ENCODE peak calls at places on chromosome 12, in nine cellular contexts. K is mucosa of descending colon, J is OCI-LY7, P is transverse colon, F is AG04450, Z is upper lobe of left lung, O is heart right ventricle, A is right lobe of liver, X is astrocyte of the cerebellum. D is an unnamed sample.

GRCh38 chr12:32535260-32535999 is 136.1 kb downstream of the FGD4 start:
- DNase-seq in K (peak; percentile 81), O (peak; percentile 85), Z (peak; percentile 91), P (peak; percentile 84), F (no peak), A (peak; percentile 86), J (peak; percentile 84), X (no peak), D (peak; percentile 27)

GRCh38 chr12:98595152-98595988 is 1.9 kb downstream of the SLC25A3 start:
- DNase-seq in J (no peak), P (no peak), A (no peak), K (no peak), X (peak; percentile 75), Z (no peak), O (no peak), F (peak; percentile 29), D (no peak)

GRCh38 chr12:123270380-123271181 is 1.1 kb downstream of the CDK2AP1 start:
- DNase-seq in K (peak; percentile 67), F (no peak), P (peak; percentile 36), O (peak; percentile 27), Z (peak; percentile 29), A (peak; percentile 33), X (no peak), J (peak; percentile 23), D (no peak)

GRCh38 chr12:79886917-79887519 is 47.9 kb downstream of the PPP1R12A start:
- DNase-seq in O (no peak), X (peak; percentile 43), J (peak; percentile 52), A (no peak), Z (no peak), F (peak; percentile 11), K (no peak), P (no peak), D (peak; percentile 46)

GRCh38 chr12:111393700-111394275 is 11.9 kb upstream of the SH2B3 start:
- DNase-seq in Z (peak; percentile 89), P (peak; percentile 38), A (peak; percentile 58), K (peak; percentile 64), O (peak; percentile 32), F (no peak), J (no peak), X (no peak), D (no peak)

GRCh38 chr12:122820138-122820537 is 15.1 kb upstream of the HIP1R start:
- DNase-seq in K (no peak), P (no peak), X (no peak), F (no peak), J (no peak), O (no peak), Z (no peak), A (no peak), D (no peak)

GRCh38 chr12:92107621-92108131 is 38.0 kb downstream of the BTG1 start:
- DNase-seq in P (no peak), J (no peak), K (no peak), Z (no peak), O (no peak), X (no peak), F (no peak), A (no peak), D (peak; percentile 14)

GRCh38 chr12:19208456-19208855 is 78.9 kb downstream of the PLEKHA5 start:
- DNase-seq in K (no peak), A (no peak), O (no peak), F (no peak), J (no peak), Z (no peak), P (no peak), X (no peak), D (no peak)

GRCh38 chr12:110846615-110847566 is at the start of gene CCDC63:
- DNase-seq in J (no peak), F (no peak), K (peak; percentile 57), X (peak; percentile 4), P (peak; percentile 60), O (peak; percentile 71), Z (peak; percentile 46), A (peak; percentile 64), D (no peak)

GRCh38 chr12:34388636-34389377 is 366.5 kb downstream of the ALG10 start:
- DNase-seq in X (no peak), J (no peak), O (no peak), K (peak; percentile 13), A (no peak), P (no peak), F (no peak), Z (no peak), D (no peak)

GRCh38 chr12:72072613-72073212 is 134.1 kb downstream of the TPH2 start:
- DNase-seq in J (no peak), Z (no peak), F (no peak), A (no peak), K (no peak), X (no peak), O (no peak), P (no peak), D (no peak)

GRCh38 chr12:9049520-9050133 is 60.3 kb downstream of the KLRG1 start:
- DNase-seq in K (no peak), Z (no peak), P (no peak), X (peak; percentile 41), J (peak; percentile 64), F (peak; percentile 11), A (no peak), O (no peak), D (peak; percentile 7)

GRCh38 chr12:87995581-87996178 is 33.5 kb downstream of the C12orf50 start:
- DNase-seq in X (peak; percentile 66), O (peak; percentile 22), J (peak; percentile 50), A (peak; percentile 36), P (peak; percentile 55), K (no peak), F (peak; percentile 54), Z (peak; percentile 35), D (peak; percentile 43)

GRCh38 chr12:47277972-47278448 is 198.3 kb upstream of the AMIGO2 start:
- DNase-seq in K (no peak), O (no peak), X (peak; percentile 85), J (no peak), A (no peak), F (peak; percentile 61), Z (no peak), P (no peak), D (peak; percentile 82)

GRCh38 chr12:14086838-14087237 is 105.4 kb upstream of the GRIN2B start:
- DNase-seq in A (no peak), Z (no peak), X (no peak), O (no peak), F (no peak), P (no peak), J (no peak), K (no peak), D (no peak)

GRCh38 chr12:127054531-127054930 is 1212.4 kb upstream of the TMEM132C start:
- DNase-seq in Z (no peak), J (no peak), O (no peak), K (no peak), P (no peak), A (no peak), F (no peak), X (no peak), D (no peak)

GRCh38 chr12:81991868-81992267 is 232.7 kb upstream of the PPFIA2 start:
- DNase-seq in P (no peak), X (no peak), A (no peak), F (no peak), Z (no peak), K (no peak), J (no peak), O (no peak), D (no peak)

GRCh38 chr12:81987351-81987750 is 228.2 kb upstream of the PPFIA2 start:
- DNase-seq in Z (no peak), J (no peak), K (no peak), A (no peak), F (no peak), X (no peak), O (no peak), P (no peak), D (no peak)

GRCh38 chr12:81992461-81992860 is 233.3 kb upstream of the PPFIA2 start:
- DNase-seq in A (no peak), X (no peak), K (no peak), F (no peak), P (peak; percentile 7), J (no peak), O (no peak), Z (peak; percentile 32), D (no peak)
- TF ChIP-seq CTCF in A (no peak), X (peak; percentile 22), K (no peak), F (no peak), P (no peak), J (no peak), O (no peak), Z (no peak), D (no peak)

DNA sequence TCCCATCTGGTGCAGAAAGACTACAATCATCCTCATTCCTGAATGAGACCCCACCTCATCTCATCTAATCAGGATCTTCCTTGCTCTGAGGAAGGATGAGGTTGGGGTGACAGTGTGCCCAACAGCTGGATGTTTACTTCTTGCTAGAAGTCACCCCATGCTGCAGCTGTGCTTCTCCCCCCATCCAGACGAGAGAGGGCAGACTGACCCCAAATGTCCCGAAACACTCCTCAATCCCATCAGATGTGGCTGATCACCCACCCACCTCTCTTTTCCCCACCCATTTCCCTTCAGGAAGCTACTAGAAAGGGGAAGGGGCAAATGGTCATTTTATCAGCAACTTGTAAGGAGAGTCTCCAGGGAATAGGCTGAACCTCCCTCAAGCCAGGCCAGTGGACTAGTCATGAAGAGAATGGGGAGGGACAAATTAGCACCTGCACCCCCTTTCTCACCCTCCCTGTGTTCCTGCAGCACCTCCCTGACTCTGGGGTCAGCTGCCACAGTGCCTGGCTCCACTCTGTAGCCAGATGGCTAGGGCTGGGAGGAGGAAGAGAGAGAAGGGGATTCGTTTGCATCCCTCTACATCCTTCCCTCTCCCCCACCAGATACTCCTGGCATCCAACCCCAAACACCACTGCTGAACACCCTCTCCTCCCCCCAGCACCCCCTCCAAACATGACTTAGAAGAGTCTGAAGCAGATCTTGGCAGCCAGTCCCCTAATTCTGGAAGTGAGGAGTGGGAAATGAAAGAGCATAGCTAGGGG is 2.8 kb upstream of the BAZ2A start:
- DNase-seq in A (no peak), J (peak; percentile 28), F (no peak), P (no peak), Z (no peak), O (no peak), K (peak; percentile 49), X (no peak), D (no peak)
- H3K4me3 ChIP-seq in A (no peak overlapping the region), J (peak overlapping the region; percentile 76), F (peak overlapping the region; percentile 44), P (peak overlapping the region; percentile 96), Z (peak overlapping the region; percentile 4), O (peak overlapping the region; percentile 75), K (no peak overlapping the region), X (peak overlapping the region; percentile 11), D (peak overlapping the region; percentile 75)

DNA sequence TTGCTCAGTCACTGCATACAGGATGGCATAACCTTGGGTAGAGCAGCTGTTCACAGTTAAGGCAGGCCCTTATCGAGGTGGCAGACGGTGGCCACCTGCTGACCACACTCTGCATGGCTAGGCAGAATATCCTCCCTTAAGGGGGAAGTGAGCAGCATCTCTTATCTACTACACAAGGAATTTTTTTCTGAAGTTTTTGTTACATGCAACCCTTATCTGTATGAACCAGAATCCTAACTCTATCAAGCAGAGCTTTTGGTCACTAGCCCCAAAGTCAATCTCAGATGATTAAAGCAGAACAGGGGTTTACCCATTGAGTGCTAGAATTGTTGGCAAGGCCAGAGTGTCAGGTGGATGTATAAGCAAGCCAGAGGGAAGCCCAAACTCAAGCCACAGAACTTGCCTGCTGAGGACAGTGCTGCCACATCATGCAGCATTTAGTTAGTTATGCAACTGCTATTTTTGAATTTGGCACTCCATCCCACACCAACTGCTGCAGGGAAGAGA is 192.8 kb downstream of the TBX5 start:
- DNase-seq in F (no peak), Z (no peak), A (no peak), O (no peak), P (no peak), J (no peak), K (no peak), X (no peak), D (no peak)
- TF ChIP-seq CTCF in F (no peak), Z (no peak), A (peak; percentile 5), O (peak; percentile 35), P (no peak), J (no peak), K (no peak), X (no peak), D (no peak)

GRCh38 chr12:26226119-26226518 is 30.7 kb downstream of the SSPN start:
- DNase-seq in K (no peak), F (no peak), X (no peak), J (no peak), O (no peak), Z (no peak), P (no peak), A (no peak), D (no peak)
- H3K4me3 ChIP-seq in K (no peak overlapping the region), F (no peak overlapping the region), X (no peak overlapping the region), J (no peak overlapping the region), O (peak overlapping the region; percentile 54), Z (no peak overlapping the region), P (peak overlapping the region; percentile 57), A (no peak overlapping the region), D (no peak overlapping the region)

D was measured in HFF-Myc.